ENCODE peak calls at places on chromosomes 1 and 21, in nine cellular contexts. X is NT2/D1; W is stimulated activated CD8-positive, alpha-beta memory T cell treated with anti-CD3 and anti-CD28 coated beads, Interleukin-12 subunit alpha, Interleukin-12 subunit beta, amount 100 ng/mL, for 1 hour; K is KBM-7; I is left kidney; B is fibroblast of pulmonary artery; L is activated T-helper 1 cell treated with anti-CD3 and anti-CD28 coated beads, Interleukin-2, amount 50 U/mL, for 16 hours; E is glutamatergic neuron; R is ELR. C is an unnamed sample.

GRCh38 chr1:167076136-167076710 is 14.0 kb downstream of the GPA33 start:
- DNase-seq in X (no peak), W (no peak), K (no peak), I (no peak), B (no peak), L (no peak), E (no peak), R (no peak), C (no peak)

GRCh38 chr1:186894415-186894814 is 65.7 kb downstream of the PLA2G4A start:
- DNase-seq in X (no peak), W (no peak), K (no peak), I (no peak), B (no peak), L (no peak), E (no peak), R (no peak), C (no peak)

GRCh38 chr1:169892176-169892818 is 1.4 kb downstream of the SCYL3 start:
- DNase-seq in X (no peak), W (no peak), K (no peak), I (no peak), B (no peak), L (no peak), E (no peak), R (peak; percentile 12), C (no peak)

GRCh38 chr1:8663915-8664331 is 153.5 kb downstream of the RERE start:
- DNase-seq in X (no peak), W (no peak), K (no peak), I (no peak), B (peak; percentile 79), L (no peak), E (no peak), R (no peak), C (no peak)

GRCh38 chr1:64934115-64934880 is 32.1 kb downstream of the JAK1 start:
- DNase-seq in X (no peak), W (no peak), K (no peak), I (no peak), B (peak; percentile 86), L (no peak), E (no peak), R (peak; percentile 89), C (no peak)

GRCh38 chr1:30375156-30375555 is 348.2 kb downstream of the MATN1 start:
- DNase-seq in X (no peak), W (no peak), K (no peak), I (no peak), B (no peak), L (no peak), E (no peak), R (no peak), C (no peak)

GRCh38 chr1:203428981-203429599 is 46.5 kb upstream of the PRELP start:
- DNase-seq in X (no peak), W (no peak), K (no peak), I (peak; percentile 31), B (no peak), L (no peak), E (no peak), R (no peak), C (no peak)

GRCh38 chr21:45581322-45581712 is 39.1 kb upstream of the SLC19A1 start:
- DNase-seq in X (no peak), W (no peak), K (no peak), I (no peak), B (no peak), L (no peak), E (no peak), R (no peak), C (no peak)

GRCh38 chr1:195076682-195077081 is 1531.6 kb downstream of the KCNT2 start:
- DNase-seq in X (no peak), W (no peak), K (no peak), I (no peak), B (no peak), L (no peak), E (no peak), R (no peak), C (no peak)

C was measured in breast epithelium.